ENCODE peak calls at places on chromosomes 7 and 10, in ten cellular contexts. T is stimulated activated CD4-positive, alpha-beta T cell treated with anti-CD3 and anti-CD28 coated beads, Interleukin-2, amount 100 ng/mL, for 24 hours; E is Caki2; U is HTR-8/SVneo; Y is SW480; H is fibroblast of the aortic adventitia; F is iris pigment epithelial cell; V is OCI-M1; G is NCI-H2171; X is AG08395. M is an unnamed sample.

GRCh38 chr7:134197342-134197741 is 70.2 kb downstream of the LRGUK start:
- DNase-seq in T (no peak), E (no peak), U (no peak), Y (no peak), H (no peak), F (no peak), V (peak), G (no peak), X (no peak), M (no peak)

GRCh38 chr10:72260588-72261322 is 13.0 kb upstream of the DDIT4 start:
- DNase-seq in T (peak), E (peak), U (peak), Y (peak), H (peak), F (peak), V (peak), G (peak), X (peak), M (peak)

GRCh38 chr7:10940748-10941358 is 32.8 kb upstream of the PHF14 start:
- DNase-seq in T (peak), E (no peak), U (no peak), Y (peak), H (no peak), F (no peak), V (peak), G (peak), X (no peak), M (no peak)

GRCh38 chr10:29130190-29130673 is 158.6 kb upstream of the LYZL1 start:
- DNase-seq in T (no peak), E (peak), U (peak), Y (peak), H (peak), F (peak), V (peak), G (no peak), X (peak), M (no peak)

GRCh38 chr10:62813453-62813852 is 2.7 kb downstream of the EGR2 start:
- DNase-seq in T (peak), E (no peak), U (no peak), Y (no peak), H (no peak), F (no peak), V (no peak), G (no peak), X (no peak), M (peak)

GRCh38 chr7:122628651-122629411 is 70.1 kb downstream of the RNF133 start:
- DNase-seq in T (no peak), E (no peak), U (no peak), Y (peak), H (peak), F (no peak), V (no peak), G (no peak), X (no peak), M (no peak)

GRCh38 chr7:44225566-44226395 is 25.0 kb downstream of the YKT6 start:
- DNase-seq in T (no peak), E (no peak), U (no peak), Y (no peak), H (no peak), F (no peak), V (no peak), G (no peak), X (peak), M (peak)

GRCh38 chr10:124671486-124672075 is 72.6 kb downstream of the FAM53B start:
- DNase-seq in T (no peak), E (peak), U (peak), Y (peak), H (peak), F (peak), V (peak), G (no peak), X (peak), M (peak)

GRCh38 chr7:151796091-151796870 is 80.6 kb downstream of the PRKAG2 start:
- DNase-seq in T (no peak), E (peak), U (no peak), Y (peak), H (peak), F (peak), V (no peak), G (no peak), X (peak), M (peak)

GRCh38 chr10:97539523-97540200 is 32.9 kb upstream of the ANKRD2 start:
- DNase-seq in T (no peak), E (no peak), U (peak), Y (no peak), H (peak), F (peak), V (no peak), G (no peak), X (peak), M (peak)

GRCh38 chr7:2522780-2523433 is 3.3 kb downstream of the LFNG start:
- DNase-seq in T (peak), E (peak), U (peak), Y (peak), H (no peak), F (peak), V (no peak), G (peak), X (peak), M (no peak)

GRCh38 chr7:29622335-29623265 is 59.0 kb downstream of the PRR15 start:
- DNase-seq in T (no peak), E (peak), U (peak), Y (peak), H (peak), F (peak), V (peak), G (no peak), X (peak), M (no peak)

GRCh38 chr10:92690211-92691041 is 671 bp downstream of the HHEX start:
- DNase-seq in T (peak), E (peak), U (peak), Y (peak), H (peak), F (peak), V (peak), G (no peak), X (no peak), M (peak)

GRCh38 chr7:51313276-51314035 is 3.2 kb downstream of the COBL start:
- DNase-seq in T (no peak), E (no peak), U (no peak), Y (no peak), H (no peak), F (no peak), V (no peak), G (no peak), X (no peak), M (no peak)

GRCh38 chr10:126349096-126349495 is 39.2 kb downstream of the ADAM12 start:
- DNase-seq in T (no peak), E (no peak), U (no peak), Y (no peak), H (peak), F (no peak), V (no peak), G (no peak), X (no peak), M (no peak)

GRCh38 chr7:97298561-97298960 is 181.1 kb downstream of the SDHAF3 start:
- DNase-seq in T (no peak), E (peak), U (no peak), Y (no peak), H (no peak), F (peak), V (no peak), G (no peak), X (no peak), M (no peak)

GRCh38 chr10:451021-451471 is 238.4 kb downstream of the DIP2C start:
- DNase-seq in T (peak), E (no peak), U (no peak), Y (no peak), H (no peak), F (no peak), V (peak), G (no peak), X (no peak), M (peak)

M was measured in spleen.